ENCODE peak calls at places on chromosomes 13 and 19, in seven cellular contexts. H, L, V, N, M, K and C are unnamed samples.

GRCh38 chr13:33639640-33640080 is 178.3 kb upstream of the RFC3 start:
- DNase-seq in H (no peak), L (no peak), V (no peak), N (peak), M (no peak), K (no peak), C (peak)

GRCh38 chr13:67076378-67076777 is 153.8 kb downstream of the PCDH9 start:
- DNase-seq in H (peak), L (peak), V (no peak), N (no peak), M (no peak), K (no peak), C (no peak)

GRCh38 chr19:14774373-14774772 is 4.0 kb downstream of the ADGRE2 start:
- DNase-seq in H (no peak), L (no peak), V (no peak), N (no peak), M (no peak), K (no peak), C (peak)

GRCh38 chr13:30829145-30829544 is 76.9 kb upstream of the MEDAG start:
- DNase-seq in H (peak), L (peak), V (no peak), N (no peak), M (peak), K (no peak), C (no peak)

GRCh38 chr13:25625361-25625760 is 253.6 kb downstream of the ATP8A2 start:
- DNase-seq in H (no peak), L (no peak), V (no peak), N (no peak), M (no peak), K (no peak), C (no peak)

GRCh38 chr19:38375098-38375493 is 725 bp downstream of the PSMD8 start:
- DNase-seq in H (peak), L (no peak), V (no peak), N (peak), M (no peak), K (no peak), C (no peak)

GRCh38 chr19:47481460-47482052 is 2.5 kb downstream of the KPTN start:
- DNase-seq in H (no peak), L (no peak), V (no peak), N (no peak), M (no peak), K (no peak), C (no peak)

GRCh38 chr19:16067205-16067938 is 8.9 kb upstream of the TPM4 start:
- DNase-seq in H (peak), L (peak), V (no peak), N (no peak), M (peak), K (peak), C (peak)

GRCh38 chr19:54477650-54478049 is 4.6 kb upstream of the CDC42EP5 start:
- DNase-seq in H (no peak), L (no peak), V (no peak), N (no peak), M (no peak), K (no peak), C (peak)

GRCh38 chr19:14118165-14119051 is 846 bp upstream of the PRKACA start:
- DNase-seq in H (peak), L (peak), V (no peak), N (peak), M (no peak), K (peak), C (peak)

GRCh38 chr19:35247526-35248309 is 1.1 kb upstream of the LSR start:
- DNase-seq in H (no peak), L (no peak), V (no peak), N (peak), M (no peak), K (no peak), C (peak)

GRCh38 chr19:13165091-13165997 is 15.1 kb downstream of the IER2 start:
- DNase-seq in H (no peak), L (no peak), V (no peak), N (no peak), M (no peak), K (no peak), C (no peak)

GRCh38 chr19:36008336-36008978 is at the start of gene SYNE4:
- DNase-seq in H (no peak), L (no peak), V (no peak), N (no peak), M (no peak), K (no peak), C (no peak)

GRCh38 chr19:39236527-39236926 is 8.3 kb downstream of the IFNL3 start:
- DNase-seq in H (no peak), L (no peak), V (no peak), N (no peak), M (no peak), K (no peak), C (no peak)

GRCh38 chr13:112899618-112900600 is 69.1 kb upstream of the MCF2L start:
- DNase-seq in H (no peak), L (no peak), V (no peak), N (no peak), M (no peak), K (no peak), C (peak)

GRCh38 chr13:23718916-23719470 is 148.8 kb downstream of the TNFRSF19 start:
- DNase-seq in H (peak), L (no peak), V (no peak), N (no peak), M (no peak), K (no peak), C (no peak)